ENCODE peak calls at places on chromosomes 12 and 14, in seven cellular contexts. R is WERI-Rb-1, C is psoas muscle, L is right lobe of liver, E is Calu3, B is cortex of kidney, X is T-cell. M is an unnamed sample.

GRCh38 chr12:103799504-103800251 is 41.4 kb downstream of the NT5DC3 start:
- DNase-seq in R (no peak), C (no peak), L (no peak), E (peak; percentile 62), B (no peak), X (no peak), M (no peak)

GRCh38 chr14:78178071-78178470 is 7.9 kb downstream of the NRXN3 start:
- DNase-seq in R (no peak), C (no peak), L (no peak), E (no peak), B (no peak), X (no peak), M (no peak)

GRCh38 chr12:109385339-109386078 is 37.8 kb downstream of the MYO1H start:
- DNase-seq in R (no peak), C (peak; percentile 61), L (no peak), E (peak; percentile 4), B (no peak), X (no peak), M (peak; percentile 24)

GRCh38 chr12:101379149-101379548 is 28.4 kb downstream of the ARL1 start:
- DNase-seq in R (no peak), C (no peak), L (no peak), E (no peak), B (no peak), X (no peak), M (no peak)

GRCh38 chr12:47391566-47391965 is 311.8 kb upstream of the AMIGO2 start:
- DNase-seq in R (no peak), C (no peak), L (no peak), E (no peak), B (no peak), X (peak; percentile 78), M (no peak)

GRCh38 chr12:111166779-111167540 is 201.9 kb downstream of the PHETA1 start:
- DNase-seq in R (no peak), C (no peak), L (peak; percentile 79), E (no peak), B (no peak), X (no peak), M (peak; percentile 38)

GRCh38 chr12:127690161-127690560 is 576.8 kb upstream of the TMEM132C start:
- DNase-seq in R (no peak), C (no peak), L (no peak), E (no peak), B (no peak), X (no peak), M (no peak)

GRCh38 chr14:104098272-104099095 is 13.0 kb downstream of the ASPG start:
- DNase-seq in R (no peak), C (peak; percentile 45), L (no peak), E (no peak), B (no peak), X (no peak), M (no peak)

GRCh38 chr12:110590806-110591326 is 7.7 kb upstream of the PPTC7 start:
- DNase-seq in R (no peak), C (no peak), L (no peak), E (no peak), B (no peak), X (peak; percentile 15), M (no peak)

GRCh38 chr12:85445060-85445938 is 165.3 kb downstream of the ALX1 start:
- DNase-seq in R (no peak), C (no peak), L (no peak), E (peak; percentile 24), B (no peak), X (no peak), M (no peak)

GRCh38 chr12:52800259-52800917 is 4.5 kb upstream of the KRT3 start:
- DNase-seq in R (no peak), C (no peak), L (no peak), E (no peak), B (no peak), X (no peak), M (no peak)

GRCh38 chr14:54465654-54466053 is 23.1 kb downstream of the GMFB start:
- DNase-seq in R (peak; percentile 68), C (no peak), L (no peak), E (no peak), B (no peak), X (no peak), M (no peak)

GRCh38 chr12:70400124-70400523 is 34.0 kb downstream of the KCNMB4 start:
- DNase-seq in R (no peak), C (no peak), L (no peak), E (no peak), B (no peak), X (no peak), M (no peak)

GRCh38 chr14:105864116-105864515 is 337.7 kb downstream of the TMEM121 start:
- DNase-seq in R (no peak), C (no peak), L (no peak), E (no peak), B (no peak), X (no peak), M (peak; percentile 7)

GRCh38 chr14:105411017-105411941 is 8.3 kb upstream of the MTA1 start:
- DNase-seq in R (peak; percentile 40), C (peak; percentile 55), L (peak; percentile 55), E (peak; percentile 60), B (no peak), X (no peak), M (no peak)

GRCh38 chr12:59650594-59651229 is 54.9 kb downstream of the SLC16A7 start:
- DNase-seq in R (no peak), C (no peak), L (no peak), E (peak; percentile 35), B (no peak), X (no peak), M (no peak)

GRCh38 chr12:58298793-58299192 is 357.4 kb downstream of the ATP23 start:
- DNase-seq in R (no peak), C (no peak), L (no peak), E (no peak), B (no peak), X (no peak), M (no peak)

M was measured in testis.